ENCODE peak calls at places on chromosomes 12 and 14, in ten cellular contexts. C, E, U, T, K, Z, D, S, Y and H are unnamed samples.
A peak's percentile ranks its signal among the peaks of the same experiment; 100 is the strongest.

GRCh38 chr12:74903522-74903921 is 306.1 kb downstream of the KCNC2 start:
- DNase-seq in C (no peak), E (peak; percentile 35), U (peak; percentile 9), T (no peak), K (no peak), Z (peak; percentile 56), D (no peak), S (no peak), Y (peak; percentile 61), H (no peak)

GRCh38 chr12:49188205-49188915 is 520 bp downstream of the TUBA1A start:
- DNase-seq in C (peak; percentile 77), E (peak; percentile 37), U (peak; percentile 11), T (peak; percentile 58), K (peak; percentile 90), Z (peak; percentile 74), D (peak; percentile 91), S (peak; percentile 86), Y (peak; percentile 74), H (no peak)

GRCh38 chr12:67884596-67884995 is 104.7 kb upstream of the IFNG-AS1 start:
- DNase-seq in C (no peak), E (no peak), U (no peak), T (no peak), K (no peak), Z (no peak), D (no peak), S (no peak), Y (no peak), H (no peak)

GRCh38 chr14:94372021-94372605 is 16.3 kb downstream of the SERPINA1 start:
- DNase-seq in C (no peak), E (no peak), U (no peak), T (no peak), K (no peak), Z (no peak), D (no peak), S (no peak), Y (peak; percentile 47), H (no peak)

GRCh38 chr12:106883421-106883820 is 72.3 kb upstream of the TMEM263 start:
- DNase-seq in C (no peak), E (no peak), U (no peak), T (no peak), K (no peak), Z (peak; percentile 17), D (no peak), S (no peak), Y (no peak), H (no peak)

GRCh38 chr14:33967138-33967537 is 16.3 kb upstream of the EGLN3 start:
- DNase-seq in C (no peak), E (no peak), U (no peak), T (no peak), K (no peak), Z (no peak), D (no peak), S (no peak), Y (no peak), H (no peak)

GRCh38 chr12:7859552-7859951 is 13.2 kb downstream of the SLC2A14 start:
- DNase-seq in C (no peak), E (no peak), U (no peak), T (no peak), K (no peak), Z (no peak), D (no peak), S (no peak), Y (no peak), H (peak; percentile 43)

GRCh38 chr12:51760231-51760630 is 88.3 kb downstream of the FIGNL2 start:
- DNase-seq in C (no peak), E (peak; percentile 59), U (no peak), T (no peak), K (no peak), Z (no peak), D (no peak), S (no peak), Y (no peak), H (no peak)

GRCh38 chr12:56488041-56488955 is at the start of gene GLS2:
- DNase-seq in C (no peak), E (peak; percentile 84), U (peak; percentile 76), T (peak; percentile 95), K (peak; percentile 76), Z (peak; percentile 89), D (peak; percentile 89), S (peak; percentile 81), Y (peak; percentile 79), H (peak; percentile 44)

GRCh38 chr12:118020036-118020435 is 3.5 kb downstream of the RFC5 start:
- DNase-seq in C (no peak), E (no peak), U (no peak), T (no peak), K (no peak), Z (no peak), D (no peak), S (no peak), Y (no peak), H (no peak)

DNA sequence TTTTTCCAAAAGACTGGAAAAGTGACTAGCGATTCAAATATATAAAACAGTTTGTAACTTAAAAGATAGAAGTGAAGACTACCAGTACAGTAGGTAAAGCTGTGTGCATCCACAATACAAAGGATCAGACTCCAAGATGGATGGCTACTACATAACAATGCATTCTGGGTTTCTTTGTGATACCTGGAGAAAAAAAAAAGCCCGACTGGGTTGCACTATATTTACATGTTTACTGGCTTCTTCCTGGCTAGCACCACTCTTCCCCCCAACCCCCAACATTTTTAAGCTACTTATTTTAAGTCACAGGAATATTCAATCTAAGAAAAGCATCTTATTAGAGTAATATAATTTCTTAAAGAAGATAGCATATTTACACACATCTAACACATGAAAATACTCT is 61.1 kb upstream of the SINHCAF start:
- DNase-seq in C (no peak), E (no peak), U (no peak), T (no peak), K (no peak), Z (no peak), D (no peak), S (no peak), Y (no peak), H (no peak)
- H3K4me3 ChIP-seq in C (no peak overlapping the region), E (no peak overlapping the region), U (no peak overlapping the region), T (no peak overlapping the region), K (no peak overlapping the region), Z (no peak overlapping the region), D (no peak overlapping the region), S (no peak overlapping the region), Y (peak overlapping the region; percentile 33), H (no peak overlapping the region)

GRCh38 chr12:115470526-115470925 is 786.6 kb upstream of the TBX3 start:
- DNase-seq in C (no peak), E (no peak), U (no peak), T (no peak), K (no peak), Z (no peak), D (no peak), S (no peak), Y (no peak), H (no peak)

GRCh38 chr12:115473257-115473956 is 789.4 kb upstream of the TBX3 start:
- DNase-seq in C (no peak), E (peak; percentile 89), U (no peak), T (no peak), K (no peak), Z (peak; percentile 35), D (no peak), S (no peak), Y (no peak), H (no peak)

GRCh38 chr12:115472852-115473251 is 788.9 kb upstream of the TBX3 start:
- DNase-seq in C (no peak), E (no peak), U (no peak), T (no peak), K (no peak), Z (no peak), D (no peak), S (no peak), Y (no peak), H (no peak)

GRCh38 chr12:115468087-115468510 is 784.1 kb upstream of the TBX3 start:
- DNase-seq in C (no peak), E (peak; percentile 80), U (peak; percentile 88), T (no peak), K (no peak), Z (peak; percentile 34), D (no peak), S (no peak), Y (no peak), H (no peak)

GRCh38 chr12:115470977-115471376 is 787.0 kb upstream of the TBX3 start:
- DNase-seq in C (no peak), E (no peak), U (no peak), T (no peak), K (no peak), Z (no peak), D (no peak), S (no peak), Y (no peak), H (no peak)
- TF ChIP-seq CTCF in C (no peak), E (no peak), U (no peak), T (no peak), K (no peak), Z (no peak), D (no peak), S (no peak), Y (peak; percentile 8), H (no peak)

DNA sequence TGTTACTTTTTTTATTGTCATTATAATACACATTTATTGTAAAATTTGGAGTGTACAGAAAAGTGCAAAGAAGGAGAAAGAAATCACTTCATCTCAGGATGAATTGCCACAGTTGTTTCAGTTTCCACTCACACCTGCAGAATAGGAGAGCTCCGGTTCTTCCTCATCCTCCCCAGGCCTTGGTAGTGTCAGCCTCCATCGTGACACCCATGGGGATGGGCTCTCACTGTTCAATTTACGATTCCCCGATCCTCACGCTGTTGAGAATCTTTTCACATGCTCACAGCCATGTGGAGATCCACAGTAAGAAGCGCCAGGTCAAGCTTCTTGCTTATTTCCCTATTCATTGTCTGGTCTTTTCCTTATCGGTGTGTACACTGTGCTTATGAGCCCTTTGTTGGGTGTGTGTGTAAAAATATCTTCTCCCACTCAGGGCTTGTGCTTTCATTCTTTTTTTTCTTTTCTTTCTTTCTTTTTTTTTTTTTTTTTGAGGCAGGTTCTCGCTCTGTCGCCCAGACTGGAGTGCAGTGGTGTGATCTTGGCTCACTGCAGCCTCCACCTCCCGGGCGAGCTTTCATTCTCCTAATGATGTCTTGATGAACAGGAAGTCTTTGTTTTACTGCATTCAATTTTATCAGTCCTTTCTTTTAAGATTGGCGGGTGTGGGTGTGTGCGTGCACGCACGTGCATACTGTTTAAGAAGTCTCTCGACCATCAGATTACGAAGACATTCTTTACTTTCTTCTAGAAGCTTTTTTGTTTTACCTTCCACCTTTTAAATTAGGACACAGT is 21.5 kb downstream of the RIN3 start:
- DNase-seq in C (no peak), E (no peak), U (no peak), T (no peak), K (no peak), Z (no peak), D (peak; percentile 32), S (no peak), Y (no peak), H (no peak)
- H3K4me3 ChIP-seq in C (no peak overlapping the region), E (no peak overlapping the region), U (no peak overlapping the region), T (no peak overlapping the region), K (no peak overlapping the region), Z (no peak overlapping the region), D (no peak overlapping the region), S (peak overlapping the region; percentile 22), Y (no peak overlapping the region), H (no peak overlapping the region)

DNA sequence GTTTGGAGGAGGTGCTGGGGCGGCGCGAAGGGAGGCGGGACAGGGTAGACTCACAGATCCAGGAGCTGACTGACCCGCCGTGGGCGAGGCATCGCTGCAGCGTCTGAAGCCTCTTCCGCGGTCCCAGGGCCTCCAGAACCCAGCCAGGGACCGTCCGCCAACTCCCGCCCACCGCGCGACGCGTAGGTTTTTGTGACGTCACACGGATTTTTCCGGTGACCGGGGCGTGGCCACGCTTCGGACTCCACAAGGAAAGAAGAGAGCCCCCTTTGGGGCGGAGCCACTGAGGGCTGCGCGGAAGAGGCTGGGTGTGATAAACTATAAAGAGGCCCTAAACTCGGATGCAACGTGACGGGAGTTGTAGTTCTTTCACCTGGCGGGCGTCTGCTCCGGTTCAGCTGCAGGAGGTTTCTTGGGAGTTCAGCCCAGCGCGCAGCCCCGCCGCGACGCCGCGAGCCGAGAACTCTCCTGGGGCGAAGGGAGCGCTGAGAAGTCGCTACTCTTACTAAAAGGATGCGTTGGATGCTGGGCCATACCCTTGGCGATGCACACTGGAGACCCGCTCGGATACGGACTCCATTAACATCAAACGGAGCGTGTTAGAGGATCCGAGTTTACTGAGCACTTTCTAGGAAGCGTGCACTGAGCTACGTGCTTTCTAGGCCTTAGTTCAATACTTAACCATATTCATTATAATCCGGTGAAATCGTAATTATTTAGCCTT is at the start of gene AMN1:
- DNase-seq in C (peak; percentile 100), E (peak; percentile 98), U (peak; percentile 98), T (peak; percentile 96), K (peak; percentile 100), Z (peak; percentile 99), D (peak; percentile 100), S (peak; percentile 100), Y (peak; percentile 100), H (peak; percentile 98)
- TF ChIP-seq CTCF in C (no peak), E (no peak), U (peak; percentile 30), T (no peak), K (peak; percentile 6), Z (peak; percentile 6), D (no peak), S (no peak), Y (no peak), H (peak; percentile 8)